ENCODE peak calls at places on chromosomes 5 and 9, in nine cellular contexts. P is transverse colon, G is GM12865, I is type B pancreatic cell, Z is C1 segment of cervical spinal cord, U is posterior vena cava, Q is LHCN-M2, N is T-helper 1 cell, L is ELF-1. M is an unnamed sample.

GRCh38 chr5:148443998-148444397 is 60.2 kb downstream of the FBXO38 start:
- DNase-seq in P (peak; percentile 25), G (peak; percentile 57), I (no peak), Z (no peak), U (no peak), Q (peak; percentile 71), N (peak; percentile 34), L (peak; percentile 26), M (peak; percentile 55)

GRCh38 chr9:1200847-1201251 is 150.7 kb downstream of the DMRT2 start:
- DNase-seq in P (no peak), G (no peak), I (no peak), Z (no peak), U (no peak), Q (no peak), N (no peak), L (no peak), M (no peak)

GRCh38 chr5:94407023-94407422 is 211.4 kb downstream of the KIAA0825 start:
- DNase-seq in P (no peak), G (peak; percentile 12), I (no peak), Z (no peak), U (no peak), Q (peak; percentile 12), N (no peak), L (no peak), M (no peak)

GRCh38 chr5:16507716-16508115 is 42.1 kb upstream of the ZNF622 start:
- DNase-seq in P (no peak), G (no peak), I (no peak), Z (no peak), U (no peak), Q (peak; percentile 30), N (no peak), L (no peak), M (no peak)

GRCh38 chr9:11086561-11086960 is 473.8 kb upstream of the PTPRD start:
- DNase-seq in P (no peak), G (no peak), I (no peak), Z (no peak), U (no peak), Q (no peak), N (no peak), L (no peak), M (no peak)

GRCh38 chr5:128405159-128405558 is 132.9 kb downstream of the FBN2 start:
- DNase-seq in P (no peak), G (no peak), I (no peak), Z (no peak), U (no peak), Q (no peak), N (no peak), L (no peak), M (no peak)

GRCh38 chr9:134411451-134412297 is 85.4 kb downstream of the RXRA start:
- DNase-seq in P (no peak), G (no peak), I (no peak), Z (no peak), U (no peak), Q (no peak), N (no peak), L (peak; percentile 49), M (no peak)

GRCh38 chr9:105173306-105173705 is 71.1 kb upstream of the SLC44A1 start:
- DNase-seq in P (no peak), G (no peak), I (no peak), Z (no peak), U (no peak), Q (no peak), N (no peak), L (peak; percentile 80), M (no peak)

GRCh38 chr5:165304193-165304820 is 1798.9 kb downstream of the MAT2B start:
- DNase-seq in P (no peak), G (no peak), I (no peak), Z (no peak), U (no peak), Q (no peak), N (no peak), L (no peak), M (no peak)

GRCh38 chr9:127853312-127854168 is 918 bp downstream of the ENG start:
- DNase-seq in P (no peak), G (no peak), I (no peak), Z (no peak), U (no peak), Q (peak; percentile 42), N (no peak), L (no peak), M (no peak)

GRCh38 chr9:120950421-120951388 is 24.1 kb upstream of the TRAF1 start:
- DNase-seq in P (no peak), G (no peak), I (no peak), Z (no peak), U (no peak), Q (no peak), N (no peak), L (no peak), M (no peak)

GRCh38 chr5:79263290-79263689 is 27.4 kb downstream of the JMY start:
- DNase-seq in P (no peak), G (peak; percentile 87), I (no peak), Z (no peak), U (no peak), Q (no peak), N (no peak), L (no peak), M (no peak)

GRCh38 chr9:95494416-95495371 is 22.1 kb downstream of the PTCH1 start:
- DNase-seq in P (peak; percentile 82), G (peak; percentile 87), I (no peak), Z (no peak), U (no peak), Q (no peak), N (peak; percentile 80), L (peak; percentile 87), M (no peak)

GRCh38 chr5:36440300-36440699 is 138.6 kb upstream of the RANBP3L start:
- DNase-seq in P (no peak), G (no peak), I (no peak), Z (no peak), U (no peak), Q (no peak), N (no peak), L (no peak), M (no peak)

GRCh38 chr5:145752947-145753346 is 82.2 kb downstream of the PRELID2 start:
- DNase-seq in P (no peak), G (no peak), I (no peak), Z (no peak), U (no peak), Q (peak; percentile 83), N (no peak), L (no peak), M (peak; percentile 26)

GRCh38 chr5:144203750-144204596 is 33.3 kb downstream of the KCTD16 start:
- DNase-seq in P (peak; percentile 12), G (peak; percentile 70), I (no peak), Z (no peak), U (no peak), Q (peak; percentile 72), N (peak; percentile 32), L (peak; percentile 15), M (peak; percentile 46)

GRCh38 chr9:130172858-130173461 is 756 bp downstream of the NCS1 start:
- DNase-seq in P (no peak), G (no peak), I (no peak), Z (no peak), U (peak; percentile 89), Q (no peak), N (no peak), L (no peak), M (no peak)

GRCh38 chr9:133726401-133727276 is 11.5 kb downstream of the SARDH start:
- DNase-seq in P (peak; percentile 47), G (peak; percentile 39), I (peak; percentile 69), Z (no peak), U (peak; percentile 85), Q (peak; percentile 39), N (peak; percentile 62), L (peak; percentile 81), M (peak; percentile 14)

GRCh38 chr9:2599896-2600295 is 21.7 kb upstream of the VLDLR start:
- DNase-seq in P (no peak), G (no peak), I (no peak), Z (no peak), U (no peak), Q (no peak), N (no peak), L (no peak), M (no peak)

GRCh38 chr9:111794837-111795556 is at the start of gene SHOC1:
- DNase-seq in P (peak; percentile 34), G (no peak), I (no peak), Z (no peak), U (no peak), Q (no peak), N (no peak), L (no peak), M (no peak)

GRCh38 chr5:124264499-124264898 is 481.9 kb downstream of the ZNF608 start:
- DNase-seq in P (no peak), G (no peak), I (no peak), Z (no peak), U (no peak), Q (no peak), N (no peak), L (no peak), M (no peak)

GRCh38 chr9:4515958-4516375 is 25.7 kb downstream of the SLC1A1 start:
- DNase-seq in P (no peak), G (peak; percentile 49), I (no peak), Z (no peak), U (no peak), Q (no peak), N (no peak), L (no peak), M (no peak)

GRCh38 chr5:179986328-179986727 is 78.6 kb upstream of the TBC1D9B start:
- DNase-seq in P (no peak), G (no peak), I (no peak), Z (no peak), U (no peak), Q (peak; percentile 25), N (no peak), L (no peak), M (no peak)

GRCh38 chr9:138047469-138048040 is 170.0 kb downstream of the CACNA1B start:
- DNase-seq in P (no peak), G (no peak), I (peak; percentile 32), Z (no peak), U (peak; percentile 49), Q (no peak), N (no peak), L (no peak), M (no peak)

GRCh38 chr5:114360362-114360761 is 1.5 kb upstream of the KCNN2 start:
- DNase-seq in P (no peak), G (no peak), I (no peak), Z (no peak), U (no peak), Q (no peak), N (no peak), L (no peak), M (no peak)

GRCh38 chr9:84297162-84297821 is 43.3 kb downstream of the SLC28A3 start:
- DNase-seq in P (no peak), G (no peak), I (no peak), Z (no peak), U (no peak), Q (peak; percentile 57), N (no peak), L (no peak), M (no peak)

GRCh38 chr9:94867281-94867841 is 140.9 kb downstream of the AOPEP start:
- DNase-seq in P (peak; percentile 63), G (no peak), I (no peak), Z (no peak), U (no peak), Q (peak; percentile 84), N (no peak), L (peak; percentile 65), M (no peak)

GRCh38 chr5:16713386-16713928 is 96.7 kb upstream of the RETREG1 start:
- DNase-seq in P (peak; percentile 37), G (no peak), I (no peak), Z (peak; percentile 37), U (no peak), Q (peak; percentile 12), N (no peak), L (peak; percentile 88), M (no peak)

GRCh38 chr5:172481011-172481410 is 26.7 kb upstream of the SH3PXD2B start:
- DNase-seq in P (no peak), G (no peak), I (no peak), Z (no peak), U (peak; percentile 55), Q (no peak), N (no peak), L (no peak), M (no peak)

GRCh38 chr5:131473731-131474130 is 161.3 kb downstream of the RAPGEF6 start:
- DNase-seq in P (no peak), G (no peak), I (no peak), Z (no peak), U (no peak), Q (no peak), N (no peak), L (no peak), M (no peak)

GRCh38 chr9:125997510-125997823 is 250.3 kb downstream of the PBX3 start:
- DNase-seq in P (no peak), G (no peak), I (no peak), Z (no peak), U (peak; percentile 59), Q (no peak), N (no peak), L (no peak), M (no peak)

M was measured in HFF-Myc.